ENCODE peak calls at places on chromosomes 11 and 22, in ten cellular contexts. W is stimulated activated CD4-positive, alpha-beta T cell treated with anti-CD3 and anti-CD28 coated beads, Interleukin-4, amount 100 ng/mL, for 4 hours; O is stimulated activated CD8-positive, alpha-beta memory T cell treated with anti-CD3 and anti-CD28 coated beads, Interleukin-2, amount 100 ng/mL, for 1 hour; I is mucosa of gallbladder; L is MM.1S; N is NCI-H1417; X is NCI-H526 treated with DMSO at 0.1 percent for 48 hours; J is activated T-helper 1 cell treated with anti-CD3 and anti-CD28 coated beads, Interleukin-2, amount 50 U/mL, for 16 hours; Z is dorsolateral prefrontal cortex; V is AG04450. C is an unnamed sample.

GRCh38 chr11:67366546-67366945 is 6.9 kb downstream of the CLCF1 start:
- DNase-seq in W (no peak), O (no peak), I (no peak), L (no peak), N (no peak), X (no peak), J (no peak), Z (no peak), V (no peak), C (no peak)

GRCh38 chr11:131785801-131786200 is 415.4 kb downstream of the NTM start:
- DNase-seq in W (no peak), O (no peak), I (no peak), L (no peak), N (no peak), X (no peak), J (no peak), Z (no peak), V (no peak), C (no peak)

GRCh38 chr22:23180301-23180892 is at the start of gene BCR:
- DNase-seq in W (peak; percentile 63), O (peak; percentile 24), I (peak; percentile 63), L (peak; percentile 84), N (peak; percentile 46), X (no peak), J (peak; percentile 29), Z (peak; percentile 77), V (no peak), C (no peak)

GRCh38 chr11:45993438-45994064 is 71.1 kb downstream of the LARGE2 start:
- DNase-seq in W (no peak), O (no peak), I (peak; percentile 58), L (no peak), N (no peak), X (no peak), J (no peak), Z (peak; percentile 65), V (no peak), C (no peak)

GRCh38 chr22:36641902-36642640 is 61.5 kb downstream of the CACNG2 start:
- DNase-seq in W (no peak), O (no peak), I (no peak), L (no peak), N (no peak), X (peak; percentile 72), J (no peak), Z (no peak), V (no peak), C (no peak)

GRCh38 chr11:65417702-65418430 is 4.7 kb upstream of the NEAT1 start:
- DNase-seq in W (peak; percentile 30), O (no peak), I (no peak), L (no peak), N (no peak), X (no peak), J (no peak), Z (no peak), V (no peak), C (no peak)

GRCh38 chr11:91935120-91935519 is 289.5 kb upstream of the FAT3 start:
- DNase-seq in W (no peak), O (no peak), I (no peak), L (no peak), N (no peak), X (no peak), J (no peak), Z (no peak), V (no peak), C (no peak)

GRCh38 chr11:44973634-44974401 is 23.1 kb upstream of the TP53I11 start:
- DNase-seq in W (no peak), O (no peak), I (no peak), L (no peak), N (no peak), X (no peak), J (no peak), Z (no peak), V (no peak), C (no peak)

GRCh38 chr11:27183672-27184457 is 143.2 kb downstream of the BBOX1 start:
- DNase-seq in W (no peak), O (no peak), I (peak; percentile 58), L (peak; percentile 51), N (peak; percentile 81), X (peak; percentile 40), J (no peak), Z (peak; percentile 35), V (peak; percentile 41), C (no peak)

GRCh38 chr11:121722431-121723256 is 269.9 kb upstream of the SORL1-AS1 start:
- DNase-seq in W (no peak), O (no peak), I (peak; percentile 91), L (no peak), N (peak; percentile 54), X (peak; percentile 67), J (no peak), Z (peak; percentile 89), V (peak; percentile 76), C (peak; percentile 39)

GRCh38 chr11:202490-202889 is 4.7 kb downstream of the BET1L start:
- DNase-seq in W (no peak), O (no peak), I (no peak), L (no peak), N (no peak), X (no peak), J (no peak), Z (no peak), V (no peak), C (no peak)

GRCh38 chr22:49363526-49364230 is 464.0 kb downstream of the BRD1 start:
- DNase-seq in W (no peak), O (no peak), I (no peak), L (no peak), N (no peak), X (no peak), J (no peak), Z (no peak), V (no peak), C (no peak)

GRCh38 chr22:36528336-36528735 is 630 bp downstream of the EIF3D start:
- DNase-seq in W (no peak), O (no peak), I (no peak), L (peak; percentile 27), N (no peak), X (no peak), J (no peak), Z (no peak), V (no peak), C (no peak)

GRCh38 chr11:92550411-92550810 is 325.8 kb downstream of the FAT3 start:
- DNase-seq in W (no peak), O (no peak), I (peak; percentile 48), L (no peak), N (no peak), X (no peak), J (no peak), Z (no peak), V (no peak), C (no peak)

GRCh38 chr11:65116370-65117205 is 913 bp downstream of the ZNHIT2 start:
- DNase-seq in W (peak; percentile 77), O (no peak), I (no peak), L (peak; percentile 65), N (peak; percentile 16), X (no peak), J (no peak), Z (no peak), V (peak; percentile 36), C (no peak)

GRCh38 chr11:2197771-2198520 is 26.3 kb upstream of the TH start:
- DNase-seq in W (no peak), O (no peak), I (no peak), L (no peak), N (no peak), X (no peak), J (no peak), Z (no peak), V (no peak), C (no peak)

GRCh38 chr11:118560806-118561205 is 4.9 kb downstream of the IFT46 start:
- DNase-seq in W (no peak), O (no peak), I (no peak), L (no peak), N (no peak), X (no peak), J (no peak), Z (no peak), V (no peak), C (no peak)

GRCh38 chr11:131787119-131787518 is 416.7 kb downstream of the NTM start:
- DNase-seq in W (no peak), O (no peak), I (no peak), L (no peak), N (no peak), X (no peak), J (no peak), Z (no peak), V (no peak), C (no peak)

GRCh38 chr22:17352798-17353197 is 16.5 kb upstream of the CECR2 start:
- DNase-seq in W (no peak), O (no peak), I (no peak), L (no peak), N (no peak), X (no peak), J (no peak), Z (no peak), V (no peak), C (no peak)

GRCh38 chr22:19130959-19131684 is at the start of gene TSSK2:
- DNase-seq in W (no peak), O (no peak), I (no peak), L (no peak), N (no peak), X (no peak), J (no peak), Z (no peak), V (no peak), C (no peak)

GRCh38 chr22:19787849-19788141 is 27.2 kb downstream of the TBX1 start:
- DNase-seq in W (no peak), O (no peak), I (no peak), L (no peak), N (no peak), X (no peak), J (no peak), Z (no peak), V (no peak), C (no peak)

GRCh38 chr11:122108828-122109227 is 7.2 kb downstream of the BLID start:
- DNase-seq in W (no peak), O (no peak), I (no peak), L (no peak), N (no peak), X (no peak), J (no peak), Z (no peak), V (no peak), C (no peak)

GRCh38 chr11:67572747-67573419 is 10.7 kb upstream of the GSTP1 start:
- DNase-seq in W (peak; percentile 25), O (no peak), I (peak; percentile 63), L (peak; percentile 63), N (peak; percentile 48), X (peak; percentile 80), J (no peak), Z (peak; percentile 50), V (no peak), C (no peak)

GRCh38 chr22:21919526-21920307 is 32.9 kb downstream of the PPM1F start:
- DNase-seq in W (no peak), O (no peak), I (no peak), L (no peak), N (no peak), X (no peak), J (no peak), Z (no peak), V (no peak), C (no peak)

GRCh38 chr11:111602865-111603632 is 800 bp downstream of the SIK2 start:
- DNase-seq in W (peak; percentile 9), O (no peak), I (peak; percentile 28), L (peak; percentile 22), N (peak; percentile 28), X (peak; percentile 67), J (no peak), Z (peak; percentile 21), V (no peak), C (no peak)

GRCh38 chr11:56889986-56890385 is 98.7 kb upstream of the OR5AK2 start:
- DNase-seq in W (no peak), O (no peak), I (no peak), L (no peak), N (no peak), X (no peak), J (no peak), Z (no peak), V (no peak), C (no peak)

GRCh38 chr11:67642490-67643120 is 3.0 kb upstream of the TBX10 start:
- DNase-seq in W (no peak), O (no peak), I (no peak), L (no peak), N (no peak), X (no peak), J (no peak), Z (no peak), V (no peak), C (no peak)

GRCh38 chr22:31969789-31970489 is 25.6 kb downstream of the YWHAH start:
- DNase-seq in W (peak; percentile 58), O (no peak), I (peak; percentile 77), L (peak; percentile 89), N (peak; percentile 69), X (peak; percentile 63), J (peak; percentile 27), Z (peak; percentile 73), V (peak; percentile 20), C (peak; percentile 50)